ENCODE peak calls at places on chromosomes 12 and 14, in seven cellular contexts. Z, P, Y, K, H, O and X are unnamed samples.

GRCh38 chr12:89236237-89236636 is 116.1 kb downstream of the DUSP6 start:
- DNase-seq in Z (peak), P (peak), Y (no peak), K (peak), H (peak), O (no peak), X (no peak)

GRCh38 chr14:64841772-64842490 is 37.8 kb downstream of the SPTB start:
- DNase-seq in Z (no peak), P (no peak), Y (no peak), K (peak), H (no peak), O (no peak), X (no peak)

GRCh38 chr14:44507183-44507582 is at the start of gene FSCB:
- DNase-seq in Z (no peak), P (no peak), Y (no peak), K (no peak), H (no peak), O (no peak), X (no peak)

GRCh38 chr14:103624860-103625259 is 4.2 kb upstream of the KLC1 start:
- DNase-seq in Z (peak), P (peak), Y (peak), K (peak), H (peak), O (peak), X (peak)

GRCh38 chr14:92122761-92123160 is 992 bp downstream of the CPSF2 start:
- DNase-seq in Z (no peak), P (no peak), Y (no peak), K (peak), H (no peak), O (no peak), X (no peak)

GRCh38 chr12:44774815-44775411 is 101.2 kb downstream of the NELL2 start:
- DNase-seq in Z (no peak), P (peak), Y (no peak), K (no peak), H (peak), O (no peak), X (no peak)

GRCh38 chr14:67357583-67358354 is 1.8 kb downstream of the ATP6V1D start:
- DNase-seq in Z (peak), P (peak), Y (no peak), K (peak), H (peak), O (no peak), X (no peak)

GRCh38 chr12:101941306-101942000 is 64.1 kb downstream of the DRAM1 start:
- DNase-seq in Z (no peak), P (no peak), Y (no peak), K (no peak), H (no peak), O (no peak), X (no peak)

GRCh38 chr14:91108941-91109611 is 4.8 kb upstream of the DGLUCY start:
- DNase-seq in Z (no peak), P (peak), Y (peak), K (no peak), H (no peak), O (no peak), X (peak)

GRCh38 chr12:113302925-113303640 is 31.8 kb downstream of the SLC8B1 start:
- DNase-seq in Z (no peak), P (no peak), Y (no peak), K (no peak), H (no peak), O (no peak), X (no peak)

GRCh38 chr14:50762931-50763300 is 68.0 kb downstream of the NIN start:
- DNase-seq in Z (no peak), P (no peak), Y (no peak), K (no peak), H (no peak), O (no peak), X (no peak)

GRCh38 chr12:6230321-6231110 is 30.3 kb downstream of the CD9 start:
- DNase-seq in Z (peak), P (peak), Y (peak), K (peak), H (no peak), O (peak), X (peak)

GRCh38 chr12:46147144-46147543 is 121.7 kb downstream of the SLC38A1 start:
- DNase-seq in Z (no peak), P (no peak), Y (no peak), K (no peak), H (no peak), O (no peak), X (no peak)

GRCh38 chr14:69037790-69038448 is 58.8 kb upstream of the ACTN1 start:
- DNase-seq in Z (peak), P (no peak), Y (no peak), K (peak), H (peak), O (no peak), X (no peak)

GRCh38 chr12:124036117-124037109 is 63.4 kb downstream of the ZNF664 start:
- DNase-seq in Z (peak), P (peak), Y (no peak), K (peak), H (peak), O (no peak), X (no peak)

GRCh38 chr12:48061943-48062719 is 43.7 kb downstream of the SENP1 start:
- DNase-seq in Z (no peak), P (peak), Y (no peak), K (peak), H (no peak), O (no peak), X (no peak)

GRCh38 chr12:6697584-6698351 is 2.8 kb downstream of the PIANP start:
- DNase-seq in Z (peak), P (peak), Y (peak), K (peak), H (peak), O (no peak), X (no peak)

DNA sequence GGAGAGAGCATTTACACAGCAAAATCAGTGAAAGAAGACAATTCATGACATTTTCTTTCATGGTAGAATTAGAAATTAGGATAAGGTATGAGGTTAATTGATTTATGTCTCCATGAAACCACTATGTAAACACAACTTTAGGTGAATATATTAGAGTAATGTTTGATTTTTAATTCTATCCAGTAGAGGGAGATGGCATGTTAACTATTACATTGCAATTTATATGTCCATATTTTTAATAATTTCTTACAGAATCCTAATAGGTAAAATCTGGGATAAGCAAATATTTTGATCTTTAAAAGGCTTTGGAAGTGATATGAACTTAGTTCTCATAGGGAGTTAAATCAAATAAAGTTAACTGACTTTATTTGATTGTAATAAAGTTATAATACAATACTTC is 373.4 kb upstream of the PDE3A start:
- DNase-seq in Z (no peak), P (no peak), Y (no peak), K (no peak), H (peak), O (no peak), X (no peak)
- TF ChIP-seq CTCF in Z (peak), P (peak), Y (no peak), K (peak), H (peak), O (no peak), X (no peak)

GRCh38 chr14:100586153-100586519 is 1.1 kb downstream of the BEGAIN start:
- DNase-seq in Z (no peak), P (no peak), Y (peak), K (no peak), H (no peak), O (no peak), X (peak)
- H3K4me3 ChIP-seq in Z (peak), P (peak), Y (peak), K (peak), H (peak), O (peak), X (peak)

DNA sequence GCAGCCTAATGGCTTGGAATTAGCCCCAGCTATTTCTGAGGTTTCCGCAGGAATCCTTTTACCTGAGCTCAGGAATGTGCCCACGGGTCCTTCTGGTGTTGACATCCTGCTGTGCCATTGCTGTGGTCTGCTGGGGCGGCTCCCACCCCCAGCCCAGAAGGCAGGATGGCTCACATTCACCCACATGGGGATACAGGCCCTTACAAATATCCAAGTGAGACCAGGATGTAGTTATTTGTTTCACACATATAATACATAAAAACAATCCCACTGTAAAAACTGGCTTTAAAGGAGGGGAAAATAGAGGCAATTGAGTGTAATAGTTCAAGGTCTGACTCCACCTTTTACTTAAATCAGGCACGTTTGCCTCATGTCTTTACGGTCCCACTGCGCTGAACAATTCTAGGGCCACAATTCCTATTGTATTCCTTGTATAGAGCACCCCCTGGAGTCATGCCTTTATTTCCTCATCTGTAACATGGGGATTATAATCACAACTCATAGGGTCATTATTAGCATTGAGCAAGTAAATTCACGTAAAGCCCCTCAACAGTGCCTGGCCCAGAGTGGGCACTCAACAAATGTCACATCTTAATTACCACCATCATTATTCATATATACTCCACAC is 57.2 kb upstream of the FICD start:
- DNase-seq in Z (no peak), P (no peak), Y (no peak), K (no peak), H (peak), O (no peak), X (no peak)
- TF ChIP-seq CTCF in Z (no peak), P (no peak), Y (no peak), K (no peak), H (peak), O (no peak), X (no peak)

DNA sequence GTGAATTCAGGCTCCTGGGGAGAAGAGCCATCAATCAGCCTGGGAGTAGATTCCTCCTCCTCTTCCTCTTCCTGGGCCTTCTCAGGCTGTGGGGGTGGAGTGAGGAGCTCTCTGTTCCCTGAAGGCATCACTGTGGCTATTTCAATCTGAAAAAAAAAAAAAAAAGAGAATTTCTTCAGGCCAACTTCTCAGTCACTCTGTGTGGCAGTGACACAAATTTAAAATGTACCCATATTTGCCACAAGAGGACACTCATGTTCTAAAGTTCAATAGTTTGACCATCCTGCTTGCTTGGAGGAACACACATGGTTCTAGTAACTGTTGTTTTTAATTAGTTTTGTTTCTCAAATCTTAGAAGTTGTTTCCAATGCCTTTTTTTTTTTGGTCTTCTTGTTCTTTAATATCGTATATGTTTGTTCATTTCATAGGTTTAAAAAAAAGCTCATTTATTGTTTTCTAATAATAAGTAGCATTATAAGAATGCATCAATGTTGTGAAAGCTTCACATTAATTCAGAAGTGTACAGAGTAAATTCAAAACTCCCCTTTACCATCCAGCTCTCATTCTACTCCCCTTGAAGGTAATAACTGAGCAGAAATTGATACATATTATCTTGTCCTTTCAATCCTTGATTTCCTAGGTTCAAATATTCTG is 23.3 kb upstream of the CCER1 start:
- DNase-seq in Z (peak), P (peak), Y (no peak), K (peak), H (peak), O (no peak), X (no peak)
- H3K4me3 ChIP-seq in Z (no peak), P (no peak), Y (no peak), K (no peak), H (no peak), O (no peak), X (no peak)

GRCh38 chr14:97827746-97828145 is 1030.6 kb downstream of the VRK1 start:
- DNase-seq in Z (no peak), P (peak), Y (no peak), K (no peak), H (peak), O (no peak), X (no peak)

GRCh38 chr14:97820781-97821180 is 1023.6 kb downstream of the VRK1 start:
- DNase-seq in Z (no peak), P (no peak), Y (no peak), K (no peak), H (no peak), O (no peak), X (no peak)

GRCh38 chr14:97824218-97824617 is 1027.0 kb downstream of the VRK1 start:
- DNase-seq in Z (no peak), P (no peak), Y (no peak), K (no peak), H (no peak), O (no peak), X (no peak)
- TF ChIP-seq CTCF in Z (no peak), P (no peak), Y (no peak), K (no peak), H (no peak), O (no peak), X (no peak)

GRCh38 chr14:71063351-71063750 is 156.1 kb downstream of the PCNX1 start:
- DNase-seq in Z (no peak), P (peak), Y (no peak), K (no peak), H (peak), O (no peak), X (no peak)
- H3K4me3 ChIP-seq in Z (no peak), P (no peak), Y (no peak), K (no peak), H (no peak), O (no peak), X (no peak)

GRCh38 chr12:79935021-79935623 is at the start of gene PPP1R12A:
- DNase-seq in Z (peak), P (peak), Y (peak), K (peak), H (peak), O (peak), X (peak)
- TF ChIP-seq CTCF in Z (no peak), P (no peak), Y (no peak), K (peak), H (no peak), O (no peak), X (no peak)

GRCh38 chr14:99873653-99874052 is 80.4 kb downstream of the EML1 start:
- DNase-seq in Z (no peak), P (no peak), Y (no peak), K (no peak), H (no peak), O (no peak), X (no peak)

GRCh38 chr14:99872786-99873440 is 79.7 kb downstream of the EML1 start:
- DNase-seq in Z (peak), P (no peak), Y (no peak), K (peak), H (no peak), O (no peak), X (no peak)

GRCh38 chr14:99870617-99871016 is 77.4 kb downstream of the EML1 start:
- DNase-seq in Z (no peak), P (no peak), Y (no peak), K (no peak), H (no peak), O (no peak), X (no peak)

GRCh38 chr14:99875421-99875820 is 82.2 kb downstream of the EML1 start:
- DNase-seq in Z (no peak), P (no peak), Y (no peak), K (no peak), H (peak), O (no peak), X (no peak)

DNA sequence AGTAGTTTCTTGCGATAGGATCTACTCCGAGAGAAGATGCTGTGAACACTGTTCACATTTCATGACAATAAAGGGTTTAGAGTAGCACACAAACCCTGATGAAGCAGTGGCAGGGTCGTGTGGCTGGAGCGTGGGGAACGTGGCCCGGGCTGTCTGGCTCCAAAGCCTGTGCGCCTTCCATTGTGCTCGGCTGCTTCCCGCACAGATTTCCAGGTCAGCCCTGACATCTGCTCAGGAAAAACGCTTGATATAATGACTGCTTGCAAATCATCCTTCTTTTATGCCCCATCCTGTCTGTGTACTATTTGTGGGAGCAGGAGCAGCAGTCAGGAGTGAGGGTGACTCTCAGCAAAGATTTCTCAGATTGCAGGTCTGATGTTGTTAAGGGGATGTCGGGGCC is 78.6 kb downstream of the EML1 start:
- DNase-seq in Z (no peak), P (no peak), Y (no peak), K (no peak), H (no peak), O (no peak), X (no peak)
- H3K4me3 ChIP-seq in Z (no peak), P (no peak), Y (no peak), K (no peak), H (no peak), O (no peak), X (no peak)

GRCh38 chr12:30417697-30418231 is 277.9 kb downstream of the IPO8 start:
- DNase-seq in Z (peak), P (peak), Y (no peak), K (peak), H (peak), O (no peak), X (no peak)
- TF ChIP-seq CTCF in Z (no peak), P (no peak), Y (no peak), K (no peak), H (no peak), O (no peak), X (no peak)

GRCh38 chr12:117048585-117048904 is 50.7 kb downstream of the TESC start:
- DNase-seq in Z (no peak), P (no peak), Y (no peak), K (no peak), H (no peak), O (no peak), X (no peak)
- H3K4me3 ChIP-seq in Z (no peak), P (no peak), Y (no peak), K (no peak), H (no peak), O (no peak), X (no peak)